ENCODE peak calls at places on chromosome 21, in five cellular contexts. V, P, F, D and G are unnamed samples.

GRCh38 chr21:34938079-34938764 is 110.9 kb downstream of the RUNX1 start:
- DNase-seq in P (no peak), V (no peak), D (no peak), F (peak; percentile 12), G (no peak)

GRCh38 chr21:44532712-44533111 is 7.3 kb downstream of the KRTAP10-1 start:
- DNase-seq in D (no peak), F (no peak), P (no peak), V (no peak), G (peak; percentile 4)

GRCh38 chr21:31879251-31879650 is 6.4 kb downstream of the HUNK start:
- DNase-seq in P (no peak), V (no peak), F (no peak), D (no peak), G (no peak)

GRCh38 chr21:41754481-41754891 is 12.4 kb downstream of the RIPK4 start:
- DNase-seq in D (no peak), V (no peak), P (no peak), F (no peak), G (no peak)

GRCh38 chr21:35606136-35606535 is 454.2 kb downstream of the SETD4 start:
- DNase-seq in D (no peak), P (no peak), F (no peak), V (no peak), G (no peak)

GRCh38 chr21:45699251-45699942 is 55.9 kb downstream of the PCBP3 start:
- DNase-seq in P (no peak), F (no peak), V (no peak), D (no peak), G (no peak)

GRCh38 chr21:41831453-41831831 is 47.7 kb downstream of the PRDM15 start:
- DNase-seq in D (no peak), V (no peak), P (no peak), F (no peak), G (no peak)

GRCh38 chr21:41369915-41370839 is 8.3 kb downstream of the MX2 start:
- DNase-seq in P (peak; percentile 66), V (no peak), F (no peak), D (no peak), G (no peak)

GRCh38 chr21:33064623-33064996 is 5.3 kb upstream of the OLIG1 start:
- DNase-seq in P (no peak), D (no peak), F (no peak), V (no peak), G (no peak)

GRCh38 chr21:36111238-36111637 is 23.6 kb upstream of the CBR3 start:
- DNase-seq in F (no peak), V (no peak), P (no peak), D (no peak), G (no peak)

GRCh38 chr21:43291347-43291950 is 122.6 kb downstream of the CRYAA start:
- DNase-seq in F (no peak), P (no peak), V (no peak), D (no peak), G (no peak)

GRCh38 chr21:43018519-43018918 is 44.2 kb downstream of the PKNOX1 start:
- DNase-seq in F (no peak), P (no peak), V (no peak), D (no peak), G (no peak)

GRCh38 chr21:44089001-44089911 is 17.9 kb upstream of the PWP2 start:
- DNase-seq in V (no peak), P (no peak), F (no peak), D (peak; percentile 84), G (peak; percentile 81)

GRCh38 chr21:38404134-38404533 is 94.1 kb downstream of the ERG start:
- DNase-seq in P (no peak), V (no peak), D (no peak), F (no peak), G (no peak)

GRCh38 chr21:34039678-34040382 is 33.5 kb upstream of the MRPS6 start:
- DNase-seq in D (no peak), F (no peak), P (no peak), V (no peak), G (no peak)

GRCh38 chr21:36551326-36551725 is 71.4 kb upstream of the CLDN14 start:
- DNase-seq in V (no peak), P (no peak), D (no peak), F (no peak), G (no peak)

GRCh38 chr21:31473685-31474345 is 129.8 kb upstream of the TIAM1 start:
- DNase-seq in D (no peak), F (no peak), P (no peak), V (no peak), G (no peak)

GRCh38 chr21:44653123-44653522 is 1.3 kb downstream of the KRTAP12-4 start:
- DNase-seq in V (no peak), F (no peak), P (no peak), D (no peak), G (no peak)

GRCh38 chr21:28627261-28627660 is 365.4 kb downstream of the LTN1 start:
- DNase-seq in F (no peak), V (no peak), D (no peak), P (no peak), G (no peak)

GRCh38 chr21:42125571-42126544 is 54.7 kb downstream of the UMODL1 start:
- DNase-seq in F (peak; percentile 38), P (no peak), V (no peak), D (no peak), G (no peak)

GRCh38 chr21:32423320-32423719 is 10.8 kb downstream of the EVA1C start:
- DNase-seq in P (no peak), F (peak; percentile 64), V (no peak), D (no peak), G (no peak)

GRCh38 chr21:32300117-32300681 is 1.5 kb downstream of the MRAP start:
- DNase-seq in P (no peak), V (no peak), D (no peak), F (no peak), G (no peak)

GRCh38 chr21:41931041-41931451 is 22.8 kb downstream of the C2CD2 start:
- DNase-seq in P (no peak), V (no peak), D (no peak), F (peak; percentile 55), G (no peak)

GRCh38 chr21:39080366-39080765 is 102.9 kb downstream of the PSMG1 start:
- DNase-seq in P (no peak), V (no peak), D (no peak), F (no peak), G (no peak)

GRCh38 chr21:45471229-45472052 is 66.5 kb downstream of the COL18A1 start:
- DNase-seq in P (no peak), D (no peak), V (no peak), F (peak; percentile 93), G (no peak)

GRCh38 chr21:28447453-28447852 is 545.2 kb downstream of the LTN1 start:
- DNase-seq in D (no peak), P (no peak), V (no peak), F (peak; percentile 65), G (no peak)

GRCh38 chr21:43195131-43196021 is 26.6 kb downstream of the CRYAA start:
- DNase-seq in V (no peak), F (peak; percentile 60), P (no peak), D (peak; percentile 16), G (no peak)

GRCh38 chr21:38965910-38966504 is 160.3 kb downstream of the ETS2 start:
- DNase-seq in P (no peak), V (no peak), F (no peak), D (peak; percentile 93), G (peak; percentile 80)